ENCODE peak calls at places on chromosomes 4 and X, in seven cellular contexts. W is amniotic stem cell; I is progenitor cell of endocrine pancreas; D is KBM-7; X is activated naive CD4-positive, alpha-beta T cell treated with anti-CD3 and anti-CD28 coated beads for 36 hours; F is activated T-cell treated with anti-CD3 and anti-CD28 coated beads for 4 hours; G is pancreas. K is an unnamed sample.

GRCh38 chr4:124155239-124155638 is 557.3 kb downstream of the ANKRD50 start:
- DNase-seq in G (no peak), W (no peak), I (no peak), X (no peak), F (no peak), D (no peak), K (no peak)

GRCh38 chr4:60485279-60485678 is 714.8 kb upstream of the ADGRL3 start:
- DNase-seq in I (no peak), G (no peak), D (no peak), F (no peak), X (no peak), W (no peak), K (no peak)

GRCh38 chr4:47703964-47704363 is 133.9 kb downstream of the CORIN start:
- DNase-seq in G (no peak), D (no peak), I (no peak), W (no peak), F (no peak), X (no peak), K (no peak)

GRCh38 chr4:23476514-23477090 is 413.2 kb downstream of the PPARGC1A start:
- DNase-seq in G (no peak), W (no peak), F (no peak), D (no peak), X (no peak), I (no peak), K (no peak)

GRCh38 chr4:151644625-151645024 is 116.2 kb downstream of the GATB start:
- DNase-seq in I (peak; percentile 27), D (peak; percentile 23), W (no peak), X (peak; percentile 32), F (no peak), G (no peak), K (no peak)

GRCh38 chrX:10048695-10049094 is 81.5 kb downstream of the CLDN34 start:
- DNase-seq in X (no peak), W (no peak), G (no peak), F (no peak), I (no peak), D (no peak), K (no peak)

GRCh38 chr4:37699874-37700481 is 13.8 kb upstream of the RELL1 start:
- DNase-seq in G (no peak), I (no peak), D (no peak), W (no peak), X (no peak), F (no peak), K (no peak)

GRCh38 chr4:150078996-150079581 is 844 bp downstream of the DCLK2 start:
- DNase-seq in I (peak; percentile 17), D (no peak), X (peak; percentile 27), W (peak; percentile 7), F (no peak), G (peak; percentile 74), K (no peak)

GRCh38 chrX:44693255-44693654 is 150.6 kb upstream of the DUSP21 start:
- DNase-seq in G (no peak), X (no peak), D (no peak), W (no peak), F (no peak), I (no peak), K (no peak)

GRCh38 chrX:40132751-40133150 is 35.0 kb upstream of the BCOR start:
- DNase-seq in W (peak; percentile 5), I (no peak), F (no peak), X (no peak), D (no peak), G (no peak), K (no peak)

GRCh38 chr4:77269505-77269904 is 112.5 kb downstream of the CCNG2 start:
- DNase-seq in D (no peak), W (no peak), X (no peak), G (no peak), F (no peak), I (no peak), K (no peak)

GRCh38 chr4:7352486-7352885 is 82.2 kb downstream of the PSAPL1 start:
- DNase-seq in D (no peak), G (no peak), X (no peak), I (no peak), W (no peak), F (no peak), K (no peak)

GRCh38 chrX:95056901-95057300 is 1382.9 kb downstream of the FAM133A start:
- DNase-seq in D (no peak), G (no peak), X (no peak), F (no peak), I (no peak), W (peak; percentile 1), K (no peak)

GRCh38 chr4:80186666-80187065 is 10.6 kb upstream of the PRDM8 start:
- DNase-seq in W (no peak), I (no peak), G (no peak), D (no peak), F (no peak), X (no peak), K (no peak)

GRCh38 chrX:124502144-124502543 is 155.8 kb downstream of the SH2D1A start:
- DNase-seq in I (no peak), D (no peak), G (no peak), X (peak; percentile 32), F (no peak), W (no peak), K (no peak)

GRCh38 chrX:151912780-151913179 is at the start of gene MAGEA4:
- DNase-seq in F (no peak), X (no peak), I (no peak), D (no peak), G (no peak), W (no peak), K (no peak)

GRCh38 chr4:1216869-1217294 is 32.0 kb downstream of the CTBP1 start:
- DNase-seq in G (no peak), X (peak; percentile 81), D (no peak), I (no peak), W (no peak), F (peak; percentile 42), K (no peak)

GRCh38 chr4:13678186-13678924 is 50.8 kb upstream of the BOD1L1 start:
- DNase-seq in F (no peak), W (no peak), G (no peak), X (no peak), D (peak; percentile 31), I (no peak), K (no peak)

GRCh38 chr4:6939761-6940743 is 30.4 kb downstream of the TBC1D14 start:
- DNase-seq in X (no peak), F (no peak), G (no peak), D (peak; percentile 50), W (no peak), I (no peak), K (no peak)

GRCh38 chr4:15776871-15777648 is 1.1 kb upstream of the CD38 start:
- DNase-seq in D (no peak), I (no peak), F (no peak), W (no peak), X (no peak), G (no peak), K (no peak)

GRCh38 chrX:140762061-140762460 is 52.5 kb downstream of the LINC00632 start:
- DNase-seq in F (no peak), X (peak; percentile 45), I (peak; percentile 31), W (peak; percentile 21), D (peak; percentile 69), G (no peak), K (no peak)

GRCh38 chrX:149199734-149200133 is 305.4 kb downstream of the IDS start:
- DNase-seq in F (no peak), D (no peak), G (no peak), I (no peak), X (no peak), W (no peak), K (no peak)

GRCh38 chr4:16194199-16194598 is 32.1 kb downstream of the TAPT1 start:
- DNase-seq in W (no peak), G (no peak), D (no peak), F (no peak), I (no peak), X (no peak), K (peak; percentile 16)

GRCh38 chrX:13009256-13009655 is 34.3 kb downstream of the TMSB4X start:
- DNase-seq in F (no peak), X (no peak), G (no peak), D (no peak), W (no peak), I (no peak), K (no peak)

GRCh38 chr4:744212-744841 is 38.7 kb downstream of the PCGF3 start:
- DNase-seq in X (no peak), I (no peak), F (no peak), G (no peak), W (no peak), D (no peak), K (no peak)

GRCh38 chrX:70026851-70027200 is 22.9 kb downstream of the AWAT2 start:
- DNase-seq in I (no peak), X (no peak), G (no peak), F (no peak), D (no peak), W (no peak), K (no peak)

GRCh38 chrX:25015486-25016360 is at the start of gene ARX:
- DNase-seq in I (no peak), D (no peak), G (peak; percentile 72), F (no peak), W (no peak), X (peak; percentile 41), K (no peak)

GRCh38 chrX:66098162-66098561 is 58.3 kb upstream of the VSIG4 start:
- DNase-seq in D (no peak), G (no peak), W (no peak), I (no peak), F (no peak), X (no peak), K (no peak)

GRCh38 chr4:81470456-81471327 is 1.0 kb downstream of the RASGEF1B start:
- DNase-seq in G (peak; percentile 63), F (peak; percentile 10), W (no peak), I (no peak), X (peak; percentile 51), D (no peak), K (no peak)

GRCh38 chrX:68829594-68830485 is 1.0 kb downstream of the EFNB1 start:
- DNase-seq in I (no peak), X (peak; percentile 16), W (no peak), D (peak; percentile 38), G (no peak), F (no peak), K (no peak)

GRCh38 chrX:12011075-12011474 is 127.2 kb upstream of the FRMPD4 start:
- DNase-seq in X (no peak), G (no peak), D (no peak), F (no peak), W (no peak), I (no peak), K (no peak)

GRCh38 chrX:47316276-47317025 is 53.9 kb upstream of the ZNF157 start:
- DNase-seq in D (no peak), G (no peak), X (no peak), F (no peak), I (peak; percentile 24), W (no peak), K (no peak)

GRCh38 chr4:1047976-1048780 is 36.8 kb downstream of the FGFRL1 start:
- DNase-seq in I (no peak), G (peak; percentile 58), D (no peak), X (no peak), W (no peak), F (no peak), K (no peak)

GRCh38 chr4:48698029-48698901 is 81.8 kb downstream of the FRYL start:
- DNase-seq in X (no peak), F (no peak), W (peak; percentile 80), G (no peak), I (no peak), D (peak; percentile 72), K (peak; percentile 68)

GRCh38 chrX:22247169-22247568 is 25.5 kb upstream of the CBLL2 start:
- DNase-seq in D (no peak), X (no peak), I (no peak), W (no peak), G (no peak), F (no peak), K (peak; percentile 11)

GRCh38 chr4:123835852-123836251 is 439.3 kb downstream of the SPRY1 start:
- DNase-seq in F (no peak), D (no peak), X (no peak), I (no peak), G (no peak), W (no peak), K (no peak)

GRCh38 chr4:172692701-172693100 is 475.9 kb upstream of the GALNT7 start:
- DNase-seq in G (no peak), I (no peak), W (no peak), X (no peak), F (no peak), D (no peak), K (no peak)

GRCh38 chr4:152970102-152970820 is 34.1 kb downstream of the FHDC1 start:
- DNase-seq in D (no peak), F (no peak), I (no peak), W (peak; percentile 33), G (no peak), X (no peak), K (no peak)

K was measured in GM04503.